ENCODE peak calls at places on chromosomes 13 and 19, in eight cellular contexts. J, I, K, W, Y, L, X and C are unnamed samples. For H3K4me1, the result is how much of the 10 kb centered on the place peaks cover.

GRCh38 chr19:33866696-33867095 is 70.0 kb downstream of the KCTD15 start:
- DNase-seq in Y (no peak), I (no peak), X (no peak), W (no peak), L (no peak), K (no peak), J (no peak), C (no peak)

GRCh38 chr19:49534632-49535385 is 7.0 kb downstream of the RCN3 start:
- DNase-seq in I (no peak), Y (no peak), W (no peak), J (no peak), K (no peak), X (no peak), L (no peak), C (no peak)

GRCh38 chr19:46603195-46603637 is 2.1 kb downstream of the CALM3 start:
- DNase-seq in L (no peak), Y (no peak), J (no peak), X (no peak), W (no peak), K (no peak), I (no peak), C (peak)

GRCh38 chr13:38814331-38814730 is 127.5 kb downstream of the FREM2 start:
- DNase-seq in L (no peak), K (no peak), X (no peak), I (no peak), Y (no peak), W (no peak), J (no peak), C (no peak)

GRCh38 chr19:48466571-48467325 is 2.4 kb upstream of the CYTH2 start:
- DNase-seq in I (peak), K (no peak), J (no peak), L (peak), W (no peak), Y (peak), X (no peak), C (no peak)

GRCh38 chr19:9885077-9885552 is 50.0 kb downstream of the PIN1 start:
- DNase-seq in J (peak), W (peak), Y (peak), X (no peak), I (peak), K (peak), L (peak), C (peak)

GRCh38 chr13:21355304-21355703 is 103.8 kb downstream of the ZDHHC20 start:
- DNase-seq in K (no peak), L (no peak), I (no peak), W (no peak), J (no peak), Y (no peak), X (no peak), C (no peak)

GRCh38 chr19:7257148-7258041 is 36.8 kb downstream of the INSR start:
- DNase-seq in L (peak), K (peak), X (no peak), Y (peak), J (no peak), I (peak), W (no peak), C (no peak)

GRCh38 chr19:30091456-30091855 is 149.4 kb downstream of the URI1 start:
- DNase-seq in I (no peak), Y (no peak), J (no peak), W (no peak), K (no peak), L (no peak), X (no peak), C (no peak)

GRCh38 chr19:56270676-56271075 is 1.9 kb upstream of the EDDM13 start:
- DNase-seq in X (no peak), J (no peak), Y (peak), W (no peak), I (peak), K (no peak), L (no peak), C (no peak)

GRCh38 chr13:92407858-92408257 is 818.7 kb upstream of the GPC6 start:
- DNase-seq in K (no peak), J (no peak), Y (no peak), L (no peak), I (no peak), X (no peak), W (no peak), C (no peak)

GRCh38 chr13:46551410-46552301 is 1.3 kb upstream of the LRCH1 start:
- DNase-seq in I (peak), J (peak), K (peak), L (peak), Y (peak), W (peak), X (peak), C (peak)

GRCh38 chr19:1251233-1251502 is 2.8 kb downstream of the MIDN start:
- DNase-seq in I (peak), L (no peak), X (no peak), Y (peak), W (no peak), J (no peak), K (peak), C (peak)

GRCh38 chr19:33689886-33690285 is 68.1 kb downstream of the CHST8 start:
- DNase-seq in Y (no peak), W (no peak), X (no peak), K (no peak), I (no peak), J (no peak), L (no peak), C (no peak)

GRCh38 chr19:15320118-15320517 is 12.2 kb downstream of the BRD4 start:
- DNase-seq in L (peak), K (no peak), W (no peak), I (peak), X (no peak), J (no peak), Y (no peak), C (no peak)

GRCh38 chr13:104140557-104140956 is 1074.3 kb upstream of the SLC10A2 start:
- DNase-seq in L (peak), I (no peak), Y (peak), J (no peak), W (no peak), X (no peak), K (no peak), C (no peak)

GRCh38 chr13:34025746-34026145 is 207.8 kb downstream of the RFC3 start:
- DNase-seq in K (no peak), W (no peak), Y (peak), X (no peak), L (peak), I (peak), J (no peak), C (no peak)

GRCh38 chr13:22232186-22232585 is 561.3 kb downstream of the FGF9 start:
- DNase-seq in J (no peak), K (no peak), W (no peak), L (no peak), Y (no peak), X (no peak), I (no peak), C (no peak)

GRCh38 chr19:2846180-2846935 is 5.1 kb downstream of the ZNF555 start:
- DNase-seq in Y (no peak), L (no peak), W (no peak), K (no peak), J (no peak), I (no peak), X (peak), C (no peak)

GRCh38 chr19:51729781-51730180 is 6.0 kb upstream of the HAS1 start:
- DNase-seq in W (no peak), K (no peak), J (no peak), I (no peak), X (no peak), Y (no peak), L (no peak), C (no peak)

GRCh38 chr13:58085819-58086218 is 454.3 kb downstream of the PCDH17 start:
- DNase-seq in W (no peak), J (no peak), Y (no peak), X (no peak), I (no peak), L (peak), K (no peak), C (no peak)

GRCh38 chr19:23263870-23264590 is 13.8 kb upstream of the ZNF724 start:
- DNase-seq in Y (no peak), W (no peak), I (no peak), J (no peak), X (no peak), L (no peak), K (no peak), C (no peak)

GRCh38 chr13:95605426-95606125 is 38.9 kb downstream of the DZIP1 start:
- DNase-seq in J (no peak), W (no peak), Y (no peak), I (no peak), X (no peak), L (no peak), K (no peak), C (no peak)

GRCh38 chr13:41401371-41401770 is 56.0 kb upstream of the RGCC start:
- DNase-seq in L (no peak), K (no peak), W (no peak), X (no peak), Y (peak), I (no peak), J (no peak), C (no peak)

GRCh38 chr13:60453490-60453889 is 56.5 kb downstream of the TDRD3 start:
- DNase-seq in L (peak), W (no peak), K (no peak), I (peak), J (no peak), Y (peak), X (no peak), C (no peak)

GRCh38 chr13:26709461-26709860 is 51.1 kb downstream of the GPR12 start:
- DNase-seq in W (no peak), K (no peak), X (no peak), Y (no peak), L (no peak), I (no peak), J (no peak), C (no peak)

GRCh38 chr13:19888799-19889198 is 25.4 kb upstream of the ZMYM5 start:
- DNase-seq in L (no peak), X (no peak), I (peak), W (no peak), K (no peak), Y (peak), J (no peak), C (no peak)

GRCh38 chr13:60095300-60095699 is 68.4 kb downstream of the DIAPH3 start:
- DNase-seq in I (no peak), Y (no peak), L (no peak), J (no peak), X (no peak), K (no peak), W (no peak), C (no peak)

GRCh38 chr13:57624565-57625435 is 6.7 kb upstream of the PCDH17 start:
- DNase-seq in W (no peak), X (no peak), Y (peak), J (no peak), K (peak), L (peak), I (peak), C (no peak)

GRCh38 chr19:58573658-58574164 is 576 bp upstream of the MZF1 start:
- DNase-seq in W (no peak), I (no peak), Y (no peak), X (no peak), K (no peak), J (no peak), L (no peak), C (no peak)

GRCh38 chr13:112638157-112638750 is 50.3 kb upstream of the TUBGCP3 start:
- DNase-seq in J (no peak), L (no peak), Y (peak), K (no peak), X (no peak), W (no peak), I (no peak), C (no peak)

GRCh38 chr13:21686761-21687391 is 16.0 kb downstream of the FGF9 start:
- DNase-seq in Y (no peak), J (no peak), X (no peak), K (no peak), I (no peak), W (no peak), L (no peak), C (no peak)

GRCh38 chr13:72536668-72537399 is 190.6 kb downstream of the MZT1 start:
- DNase-seq in L (peak), I (no peak), X (no peak), K (peak), Y (no peak), J (no peak), W (no peak), C (no peak)

GRCh38 chr13:33612641-33613638 is 205.0 kb upstream of the RFC3 start:
- DNase-seq in I (no peak), Y (no peak), X (no peak), L (no peak), W (no peak), J (no peak), K (no peak), C (no peak)

GRCh38 chr19:35641515-35642151 is at the start of gene ETV2:
- DNase-seq in Y (no peak), L (no peak), J (no peak), W (no peak), X (no peak), I (peak), K (peak), C (no peak)

GRCh38 chr13:110617326-110618072 is 2.2 kb downstream of the NAXD start:
- DNase-seq in Y (no peak), X (peak), I (peak), L (peak), W (no peak), J (no peak), K (peak), C (no peak)

GRCh38 chr19:15195987-15196682 is 4.7 kb downstream of the NOTCH3 start:
- DNase-seq in W (no peak), I (no peak), J (no peak), Y (peak), L (no peak), K (no peak), X (no peak), C (no peak)

GRCh38 chr19:39110263-39110967 is 15.2 kb upstream of the PAK4 start:
- DNase-seq in K (peak), I (no peak), J (peak), Y (peak), W (peak), L (no peak), X (no peak), C (peak)

GRCh38 chr19:16359964-16360363 is 35.3 kb downstream of the KLF2 start:
- DNase-seq in L (no peak), J (no peak), X (no peak), Y (no peak), K (no peak), W (no peak), I (no peak), C (no peak)
- H3K27ac ChIP-seq in L (no peak), J (peak), X (no peak), Y (no peak), K (no peak), W (no peak), I (no peak), C (no peak)

DNA sequence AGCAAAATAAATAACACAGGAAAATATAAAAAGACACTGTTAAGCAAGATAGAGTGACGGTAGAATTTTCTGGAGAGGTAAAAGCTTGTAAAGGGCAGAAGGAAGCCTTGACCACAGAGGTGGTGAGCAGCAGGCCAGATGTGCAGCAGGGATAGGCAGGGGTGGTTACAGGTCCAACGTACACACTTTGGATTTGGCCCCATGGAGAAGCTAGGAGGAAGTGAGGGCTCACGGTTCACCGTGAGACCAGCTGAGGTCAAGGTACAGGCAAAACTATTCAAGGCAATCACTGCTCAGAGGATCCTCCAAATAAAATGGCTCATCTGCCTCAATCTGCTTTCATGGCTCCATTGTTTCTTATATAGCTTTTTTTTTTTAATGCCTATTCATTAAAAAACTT is 242.8 kb downstream of the B3GLCT start:
- DNase-seq in X (no peak), K (no peak), L (no peak), W (no peak), I (no peak), Y (no peak), J (no peak), C (no peak)
- H3K4me1 ChIP-seq in X (under half), K (under half), L (under half), W (under half), I (under half), Y (under half), J (under half), C (under half)

GRCh38 chr13:45086484-45086883 is 33.8 kb upstream of the GTF2F2 start:
- DNase-seq in X (no peak), K (no peak), Y (peak), I (peak), L (peak), J (no peak), W (no peak), C (no peak)
- H3K27ac ChIP-seq in X (no peak), K (no peak), Y (no peak), I (no peak), L (no peak), J (no peak), W (no peak), C (no peak)

GRCh38 chr19:17220207-17220758 is 5.1 kb downstream of the USE1 start:
- DNase-seq in K (no peak), Y (peak), J (peak), X (no peak), L (peak), W (no peak), I (peak), C (peak)

GRCh38 chr19:17214531-17215124 is 529 bp upstream of the USE1 start:
- DNase-seq in W (no peak), K (no peak), L (no peak), I (no peak), J (no peak), X (no peak), Y (no peak), C (peak)

GRCh38 chr19:17216058-17216670 is 1.0 kb downstream of the USE1 start:
- DNase-seq in I (no peak), X (no peak), J (no peak), W (no peak), Y (no peak), K (no peak), L (no peak), C (no peak)

GRCh38 chr19:17215125-17215971 is at the start of gene USE1:
- DNase-seq in L (peak), W (peak), X (peak), I (peak), K (peak), Y (peak), J (peak), C (peak)

GRCh38 chr19:17219286-17219685 is 4.1 kb downstream of the USE1 start:
- DNase-seq in I (no peak), J (no peak), Y (no peak), X (no peak), W (no peak), K (no peak), L (no peak), C (no peak)
- H3K4me1 ChIP-seq in I (under half), J (under half), Y (under half), X (under half), W (under half), K (under half), L (under half), C (under half)

GRCh38 chr19:18478545-18479311 is 40.8 kb upstream of the ISYNA1 start:
- DNase-seq in L (peak), K (peak), W (peak), Y (peak), X (peak), J (peak), I (peak), C (peak)
- H3K27ac ChIP-seq in L (peak), K (peak), W (peak), Y (peak), X (peak), J (peak), I (peak), C (no peak)

DNA sequence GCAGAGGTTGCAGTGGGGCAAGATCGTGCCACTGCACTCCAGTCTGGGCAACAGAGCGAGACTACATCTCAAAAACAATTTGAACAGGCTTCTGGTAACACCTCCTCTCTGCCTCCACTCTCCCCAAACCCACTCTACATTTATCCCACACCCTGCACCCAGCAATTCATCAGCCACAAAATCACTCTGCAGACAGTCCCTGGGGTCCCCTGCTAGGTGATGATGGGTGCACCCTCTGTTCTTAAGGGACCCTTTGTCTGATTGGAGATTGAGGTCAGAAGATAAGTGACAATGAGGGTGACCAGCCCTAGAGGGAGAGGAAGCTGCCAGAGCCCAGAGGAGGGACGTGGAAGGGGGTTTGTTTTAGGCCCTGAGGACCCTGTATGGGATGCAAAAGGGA is 2.2 kb downstream of the BCL3 start:
- DNase-seq in W (no peak), L (no peak), Y (no peak), K (no peak), X (no peak), J (no peak), I (no peak), C (no peak)
- H3K4me1 ChIP-seq in W (half or more), L (under half), Y (half or more), K (half or more), X (half or more), J (under half), I (under half), C (under half)

GRCh38 chr19:18190278-18190677 is 2.7 kb upstream of the MPV17L2 start:
- DNase-seq in K (no peak), X (no peak), I (no peak), J (no peak), Y (no peak), W (no peak), L (no peak), C (no peak)
- H3K27ac ChIP-seq in K (no peak), X (no peak), I (no peak), J (no peak), Y (no peak), W (no peak), L (no peak), C (no peak)

GRCh38 chr13:99214232-99214631 is 13.6 kb downstream of the UBAC2 start:
- DNase-seq in J (no peak), I (no peak), X (no peak), L (no peak), W (no peak), K (no peak), Y (no peak), C (no peak)
- H3K4me1 ChIP-seq in J (under half), I (under half), X (under half), L (under half), W (under half), K (under half), Y (under half), C (under half)